ENCODE peak calls at places on chromosomes 16 and 17, in eight cellular contexts. M, D, G, W, A, I, H and E are unnamed samples.

GRCh38 chr16:11248133-11248532 is 7.9 kb downstream of the SOCS1 start:
- DNase-seq in M (no peak), D (no peak), G (no peak), W (no peak), A (no peak), I (no peak), H (no peak), E (no peak)

GRCh38 chr16:27408012-27408601 is 6.1 kb downstream of the IL21R start:
- DNase-seq in M (no peak), D (peak), G (no peak), W (peak), A (peak), I (no peak), H (no peak), E (no peak)

GRCh38 chr17:61000911-61001310 is 323.3 kb downstream of the BCAS3 start:
- DNase-seq in M (peak), D (peak), G (no peak), W (peak), A (no peak), I (no peak), H (no peak), E (no peak)

GRCh38 chr17:79132271-79133064 is 57.8 kb downstream of the ENGASE start:
- DNase-seq in M (no peak), D (no peak), G (no peak), W (no peak), A (no peak), I (no peak), H (no peak), E (no peak)

GRCh38 chr17:62626719-62627218 is 701 bp upstream of the MRC2 start:
- DNase-seq in M (peak), D (peak), G (no peak), W (peak), A (peak), I (no peak), H (peak), E (peak)

GRCh38 chr16:75506567-75506966 is 11.3 kb upstream of the CHST6 start:
- DNase-seq in M (peak), D (peak), G (no peak), W (peak), A (no peak), I (no peak), H (peak), E (no peak)

GRCh38 chr16:56912746-56913703 is 18.9 kb upstream of the HERPUD1 start:
- DNase-seq in M (peak), D (peak), G (no peak), W (peak), A (peak), I (no peak), H (no peak), E (no peak)

GRCh38 chr16:66479661-66480264 is 52.7 kb downstream of the BEAN1 start:
- DNase-seq in M (no peak), D (no peak), G (no peak), W (no peak), A (no peak), I (no peak), H (no peak), E (no peak)

GRCh38 chr16:4537376-4538066 is 1.1 kb downstream of the CDIP1 start:
- DNase-seq in M (no peak), D (no peak), G (peak), W (peak), A (no peak), I (no peak), H (no peak), E (no peak)

GRCh38 chr16:56715128-56715527 is 14.8 kb upstream of the NUP93 start:
- DNase-seq in M (no peak), D (no peak), G (no peak), W (no peak), A (no peak), I (no peak), H (no peak), E (no peak)

GRCh38 chr16:25912321-25912720 is 220.6 kb downstream of the HS3ST4 start:
- DNase-seq in M (no peak), D (no peak), G (no peak), W (no peak), A (no peak), I (no peak), H (no peak), E (no peak)

GRCh38 chr17:79802039-79802735 is 5.3 kb upstream of the CBX8 start:
- DNase-seq in M (no peak), D (no peak), G (no peak), W (no peak), A (no peak), I (no peak), H (no peak), E (no peak)

GRCh38 chr17:37676115-37676925 is 33.1 kb upstream of the DDX52 start:
- DNase-seq in M (peak), D (peak), G (no peak), W (peak), A (no peak), I (no peak), H (no peak), E (no peak)

GRCh38 chr16:67976205-67976604 is 4.1 kb downstream of the DPEP3 start:
- DNase-seq in M (no peak), D (no peak), G (no peak), W (no peak), A (no peak), I (no peak), H (no peak), E (no peak)

GRCh38 chr17:58308173-58308984 is 20.2 kb downstream of the TSPOAP1 start:
- DNase-seq in M (no peak), D (no peak), G (no peak), W (no peak), A (no peak), I (no peak), H (peak), E (no peak)
- TF ChIP-seq CTCF in M (peak), D (peak), G (no peak), W (peak), A (no peak), I (no peak), H (no peak), E (peak)

GRCh38 chr17:42548070-42548837 is 4.5 kb upstream of the HSD17B1 start:
- DNase-seq in M (no peak), D (peak), G (peak), W (peak), A (peak), I (no peak), H (peak), E (peak)
- TF ChIP-seq CTCF in M (no peak), D (peak), G (no peak), W (peak), A (peak), I (peak), H (no peak), E (peak)

GRCh38 chr16:89073346-89074221 is 20.1 kb upstream of the ACSF3 start:
- DNase-seq in M (no peak), D (no peak), G (no peak), W (no peak), A (no peak), I (no peak), H (no peak), E (no peak)

GRCh38 chr16:89069920-89070319 is 23.7 kb upstream of the ACSF3 start:
- DNase-seq in M (no peak), D (no peak), G (no peak), W (no peak), A (no peak), I (no peak), H (no peak), E (no peak)

GRCh38 chr16:89072216-89073130 is 21.2 kb upstream of the ACSF3 start:
- DNase-seq in M (no peak), D (no peak), G (no peak), W (peak), A (no peak), I (no peak), H (no peak), E (no peak)

GRCh38 chr16:89070590-89070989 is 23.1 kb upstream of the ACSF3 start:
- DNase-seq in M (no peak), D (no peak), G (no peak), W (no peak), A (no peak), I (no peak), H (no peak), E (no peak)

DNA sequence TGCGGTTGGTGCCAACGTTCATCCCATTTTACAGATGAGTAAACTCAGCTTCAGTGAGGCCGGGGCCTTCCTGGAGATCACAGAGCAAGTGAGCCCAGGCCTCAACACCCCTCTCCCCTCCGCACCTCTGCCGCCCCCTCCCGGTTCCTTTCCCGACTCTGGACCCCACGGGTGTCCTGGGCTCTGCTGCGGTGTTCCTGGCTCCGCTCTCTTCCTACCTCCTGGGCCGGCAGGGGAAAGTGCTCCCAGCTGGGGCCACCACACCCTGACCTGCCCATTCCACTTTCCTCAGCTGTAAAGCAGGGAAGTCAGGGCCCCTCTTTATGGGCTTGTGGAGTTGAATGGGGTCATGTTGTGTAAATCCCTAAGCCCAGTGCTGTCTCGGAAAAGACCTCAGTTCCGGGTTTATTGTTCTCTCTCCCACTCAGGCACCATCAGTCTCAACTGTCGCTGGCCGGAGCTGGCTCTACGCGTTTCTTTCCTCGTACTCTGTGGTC is 21.9 kb upstream of the ACSF3 start:
- DNase-seq in M (no peak), D (no peak), G (no peak), W (no peak), A (no peak), I (no peak), H (no peak), E (no peak)
- TF ChIP-seq CTCF in M (no peak), D (peak), G (no peak), W (no peak), A (no peak), I (no peak), H (no peak), E (no peak)

GRCh38 chr16:87658564-87659225 is 56.4 kb downstream of the JPH3 start:
- DNase-seq in M (no peak), D (no peak), G (no peak), W (no peak), A (no peak), I (no peak), H (no peak), E (no peak)

GRCh38 chr16:87665193-87665592 is 62.9 kb downstream of the JPH3 start:
- DNase-seq in M (no peak), D (no peak), G (no peak), W (no peak), A (no peak), I (no peak), H (no peak), E (no peak)

GRCh38 chr16:87662254-87663204 is 60.2 kb downstream of the JPH3 start:
- DNase-seq in M (no peak), D (no peak), G (no peak), W (no peak), A (no peak), I (no peak), H (no peak), E (no peak)

GRCh38 chr16:87664792-87665191 is 62.5 kb downstream of the JPH3 start:
- DNase-seq in M (no peak), D (no peak), G (no peak), W (no peak), A (no peak), I (no peak), H (no peak), E (no peak)

GRCh38 chr16:87661561-87661960 is 59.3 kb downstream of the JPH3 start:
- DNase-seq in M (no peak), D (peak), G (no peak), W (peak), A (peak), I (no peak), H (peak), E (peak)
- TF ChIP-seq CTCF in M (no peak), D (no peak), G (no peak), W (no peak), A (no peak), I (no peak), H (no peak), E (no peak)

GRCh38 chr17:36197389-36197708 is 791 bp upstream of the CCL3L1 start:
- DNase-seq in M (no peak), D (peak), G (no peak), W (no peak), A (no peak), I (no peak), H (no peak), E (no peak)

GRCh38 chr17:36195474-36196098 is 972 bp downstream of the CCL3L1 start:
- DNase-seq in M (no peak), D (peak), G (no peak), W (no peak), A (no peak), I (no peak), H (no peak), E (no peak)

GRCh38 chr17:36196099-36196496 is 460 bp downstream of the CCL3L1 start:
- DNase-seq in M (no peak), D (no peak), G (no peak), W (no peak), A (no peak), I (no peak), H (no peak), E (no peak)

GRCh38 chr17:36203335-36203734 is 6.8 kb upstream of the CCL3L1 start:
- DNase-seq in M (no peak), D (no peak), G (no peak), W (no peak), A (no peak), I (no peak), H (no peak), E (no peak)

GRCh38 chr17:36198831-36199465 is 2.4 kb upstream of the CCL3L1 start:
- DNase-seq in M (no peak), D (peak), G (no peak), W (no peak), A (no peak), I (no peak), H (no peak), E (no peak)
- TF ChIP-seq CTCF in M (no peak), D (no peak), G (no peak), W (no peak), A (no peak), I (no peak), H (no peak), E (no peak)

DNA sequence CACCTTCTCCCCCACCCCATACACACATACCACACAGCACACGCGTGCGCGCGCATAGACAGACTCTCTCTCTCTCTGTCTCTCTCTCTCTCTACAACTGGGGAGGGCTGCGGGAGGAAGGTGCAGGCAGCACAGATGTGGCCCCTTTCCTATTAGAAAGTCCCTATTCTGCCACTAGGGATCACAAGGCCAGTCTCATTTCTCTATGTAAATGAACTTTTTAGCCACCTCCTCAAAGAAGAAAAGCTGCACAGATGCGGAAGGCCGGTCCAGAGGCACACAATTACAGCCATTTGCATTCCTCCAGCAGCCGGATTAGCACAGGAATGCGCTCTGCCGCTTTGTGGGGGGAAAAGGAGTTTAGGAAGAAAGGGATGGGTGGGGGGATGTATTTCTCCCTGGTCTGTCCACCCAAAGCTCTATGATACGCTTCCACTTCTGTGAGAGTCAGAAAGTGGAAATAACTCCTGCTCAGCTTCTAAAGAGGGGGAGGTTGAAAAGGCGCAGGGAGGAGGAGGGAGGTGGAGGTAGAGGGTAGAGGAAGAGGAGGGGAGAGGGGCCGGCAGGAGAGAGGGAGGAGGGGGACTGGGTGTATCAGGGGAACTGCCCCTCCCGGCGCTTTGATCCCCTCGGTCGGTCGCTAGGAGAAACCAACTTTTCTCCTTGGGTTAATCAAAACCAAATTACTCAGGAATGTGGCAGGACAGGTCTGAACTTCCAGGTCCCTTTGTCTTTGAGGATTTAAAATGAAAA is 11.7 kb downstream of the ZFHX3 start:
- DNase-seq in M (no peak), D (no peak), G (no peak), W (no peak), A (peak), I (no peak), H (no peak), E (no peak)
- TF ChIP-seq CTCF in M (no peak), D (no peak), G (no peak), W (no peak), A (no peak), I (no peak), H (no peak), E (no peak)